ENCODE peak calls at places on chromosomes 3 and 15, in nine cellular contexts. R, I, P, D, Q, N, K, H and G are unnamed samples.
A peak's percentile ranks its signal among the peaks of the same experiment; 100 is the strongest.

GRCh38 chr3:57073628-57074027 is 13.2 kb downstream of the SPATA12 start:
- DNase-seq in D (no peak), I (no peak), K (no peak), H (no peak), Q (no peak), R (no peak), N (no peak), P (no peak), G (no peak)

GRCh38 chr15:65377976-65378366 is at the start of gene IGDCC3:
- DNase-seq in N (no peak), I (no peak), K (no peak), P (peak; percentile 85), R (no peak), Q (peak; percentile 81), D (no peak), H (no peak), G (no peak)

GRCh38 chr15:24718289-24719082 is 42.9 kb downstream of the NPAP1 start:
- DNase-seq in P (no peak), K (no peak), N (no peak), D (no peak), H (no peak), R (no peak), Q (no peak), I (no peak), G (no peak)

GRCh38 chr15:52428297-52428696 is 100.4 kb downstream of the MYO5A start:
- DNase-seq in P (no peak), R (no peak), D (no peak), N (no peak), K (no peak), Q (no peak), I (no peak), H (no peak), G (no peak)

GRCh38 chr15:99514306-99514705 is 51.5 kb upstream of the MEF2A start:
- DNase-seq in H (no peak), Q (no peak), R (no peak), I (no peak), K (no peak), N (no peak), D (no peak), P (no peak), G (peak; percentile 51)

GRCh38 chr3:20837676-20838302 is 651.8 kb upstream of the SGO1 start:
- DNase-seq in P (no peak), D (no peak), I (no peak), N (peak; percentile 10), K (no peak), H (no peak), R (no peak), Q (no peak), G (no peak)

GRCh38 chr3:100540791-100541334 is 48.4 kb downstream of the TMEM45A start:
- DNase-seq in H (no peak), R (no peak), P (no peak), N (no peak), Q (no peak), D (no peak), I (no peak), K (no peak), G (no peak)

GRCh38 chr3:120425877-120426276 is 24.9 kb downstream of the FSTL1 start:
- DNase-seq in N (peak; percentile 41), H (no peak), Q (no peak), K (no peak), D (peak; percentile 78), P (peak; percentile 26), I (no peak), R (no peak), G (no peak)

GRCh38 chr3:38549486-38549885 is 53.3 kb downstream of the EXOG start:
- DNase-seq in Q (no peak), R (no peak), N (no peak), D (no peak), P (no peak), H (no peak), K (no peak), I (no peak), G (peak; percentile 49)

GRCh38 chr3:146164506-146164905 is 3.5 kb upstream of the PLOD2 start:
- DNase-seq in D (no peak), R (no peak), I (no peak), Q (no peak), P (no peak), K (no peak), H (no peak), N (no peak), G (no peak)

GRCh38 chr15:35690698-35691116 is 144.7 kb upstream of the DPH6 start:
- DNase-seq in Q (no peak), R (no peak), H (no peak), D (peak; percentile 97), K (no peak), N (no peak), P (no peak), I (peak; percentile 40), G (no peak)

GRCh38 chr3:10226293-10226692 is 22.0 kb upstream of the TATDN2 start:
- DNase-seq in D (no peak), N (no peak), I (no peak), H (no peak), P (no peak), Q (no peak), R (no peak), K (no peak), G (no peak)

GRCh38 chr3:127050733-127051132 is 67.8 kb downstream of the PLXNA1 start:
- DNase-seq in Q (no peak), P (no peak), N (no peak), I (no peak), K (no peak), R (no peak), D (no peak), H (no peak), G (peak; percentile 58)

GRCh38 chr15:83890584-83890983 is 236.7 kb downstream of the ADAMTSL3 start:
- DNase-seq in N (peak; percentile 31), I (no peak), P (no peak), D (peak; percentile 2), R (no peak), Q (no peak), K (no peak), H (no peak), G (no peak)

GRCh38 chr15:79769081-79769481 is 127.7 kb downstream of the MTHFS start:
- DNase-seq in N (no peak), P (peak; percentile 33), R (peak; percentile 10), D (no peak), I (peak; percentile 12), Q (peak; percentile 19), H (no peak), K (no peak), G (no peak)

GRCh38 chr3:9730747-9731205 is 759 bp upstream of the BRPF1 start:
- DNase-seq in H (no peak), N (no peak), I (no peak), P (no peak), D (no peak), Q (no peak), R (no peak), K (no peak), G (no peak)

GRCh38 chr3:177689077-177689476 is 491.8 kb upstream of the TBL1XR1 start:
- DNase-seq in D (no peak), Q (no peak), N (no peak), H (no peak), P (no peak), I (no peak), R (no peak), K (no peak), G (no peak)

GRCh38 chr3:65170357-65171090 is 482.7 kb upstream of the ADAMTS9 start:
- DNase-seq in Q (no peak), P (peak; percentile 43), I (peak; percentile 21), H (no peak), R (no peak), N (peak; percentile 24), D (peak; percentile 59), K (no peak), G (no peak)

GRCh38 chr3:71530903-71531535 is 52.5 kb downstream of the FOXP1 start:
- DNase-seq in H (no peak), P (no peak), R (no peak), N (no peak), Q (no peak), K (no peak), I (no peak), D (no peak), G (no peak)

DNA sequence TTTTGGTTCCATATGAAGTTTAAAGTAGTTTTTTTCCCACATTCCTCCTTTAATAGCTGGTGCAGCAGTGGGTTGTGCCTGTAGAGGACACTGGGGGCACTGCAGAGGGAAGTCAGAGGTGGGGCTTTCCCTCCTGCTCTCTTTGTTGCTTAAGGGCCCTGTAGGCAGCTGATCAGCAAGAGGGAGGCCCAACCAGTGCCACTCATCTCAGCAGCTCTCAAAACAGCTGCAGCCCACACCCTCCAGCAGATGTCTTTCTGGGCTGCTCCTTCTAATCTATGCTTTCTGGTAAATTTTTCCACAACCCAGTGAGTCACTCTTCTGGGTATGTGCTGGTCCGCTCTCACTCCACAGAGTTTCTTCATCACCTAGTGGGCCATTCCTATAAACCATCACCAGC is 263.8 kb downstream of the FEZF2 start:
- DNase-seq in K (no peak), D (no peak), N (no peak), I (no peak), R (no peak), H (no peak), P (no peak), Q (peak; percentile 20), G (no peak)
- TF ChIP-seq CTCF in K (no peak), D (no peak), N (no peak), I (no peak), R (peak; percentile 22), H (no peak), P (peak; percentile 23), Q (no peak), G (no peak)

GRCh38 chr3:50340404-50341329 is at the start of gene RASSF1:
- DNase-seq in K (peak; percentile 95), Q (no peak), I (peak; percentile 77), D (no peak), P (no peak), N (no peak), R (no peak), H (peak; percentile 97), G (peak; percentile 96)
- TF ChIP-seq POLR2AphosphoS5 in K (peak; percentile 52), Q (no peak), I (peak; percentile 56), D (no peak), P (no peak), N (no peak), R (peak; percentile 85), H (peak; percentile 80), G (peak; percentile 72)

DNA sequence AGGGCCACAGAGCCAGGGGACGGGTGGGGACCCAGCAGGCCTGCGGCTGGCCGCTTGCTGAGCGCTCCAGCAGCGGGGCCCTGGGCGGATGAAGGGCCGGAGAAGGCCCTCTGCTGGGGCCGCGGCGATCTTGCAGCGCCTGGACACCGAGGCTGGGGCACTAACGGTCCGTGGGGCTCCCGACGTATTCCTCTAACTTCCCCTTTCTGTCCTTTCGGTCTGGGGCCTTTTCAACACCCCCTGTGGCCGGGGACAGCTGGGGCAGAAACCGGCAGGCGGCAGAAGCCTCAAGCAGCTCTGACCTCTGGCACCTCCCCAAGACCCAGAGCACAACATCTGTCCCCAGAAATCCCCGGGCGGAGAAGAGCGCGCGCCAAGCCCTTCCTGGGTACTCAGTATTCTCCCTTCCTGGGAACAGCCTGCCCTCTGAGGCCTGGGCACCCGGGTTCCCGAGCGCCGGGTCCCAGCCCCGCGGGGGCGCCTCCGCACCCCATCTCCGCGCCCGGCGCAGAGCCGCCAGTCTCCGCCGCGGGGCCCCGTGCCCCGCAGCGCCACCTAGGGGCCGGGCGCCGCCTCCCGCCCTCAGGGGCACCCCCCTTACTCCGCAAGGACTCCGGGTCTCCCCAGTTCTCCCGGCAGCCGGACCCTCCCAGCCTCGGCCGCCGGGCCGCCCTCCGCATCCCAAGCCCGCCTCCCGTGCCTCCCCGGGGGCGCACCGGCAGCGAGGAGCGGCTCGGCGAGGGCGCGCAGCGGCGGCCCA is 587 bp upstream of the SLCO3A1 start:
- DNase-seq in Q (peak; percentile 13), K (peak; percentile 97), N (peak; percentile 57), H (peak; percentile 78), R (no peak), P (peak; percentile 91), D (peak; percentile 21), I (peak; percentile 64), G (peak; percentile 94)
- TF ChIP-seq CTCF in Q (peak; percentile 71), K (peak; percentile 89), N (peak; percentile 67), H (peak; percentile 41), R (peak; percentile 70), P (peak; percentile 76), D (peak; percentile 62), I (peak; percentile 67), G (peak; percentile 63)

GRCh38 chr3:26068890-26069289 is 279.0 kb downstream of the OXSM start:
- DNase-seq in R (no peak), K (no peak), P (no peak), D (no peak), N (peak; percentile 36), H (no peak), I (no peak), Q (no peak), G (no peak)
- TF ChIP-seq POLR2AphosphoS5 in R (no peak), K (no peak), P (no peak), D (no peak), N (peak; percentile 81), H (no peak), I (no peak), Q (no peak), G (no peak)